ENCODE peak calls at places on chromosomes 16 and 17, in ten cellular contexts. F is RWPE1; K is CD8-positive, alpha-beta T cell; S is breast epithelium; P is NCI-H1436; U is NCI-H2081; R is GM10248; G is activated T-cell treated with anti-CD3 and anti-CD28 coated beads, Interleukin-2, amount 50 U/mL, for 4 hours; Q is H7; L is CD4-positive, alpha-beta T cell. C is an unnamed sample.

GRCh38 chr17:59837362-59838195 is 55.2 kb downstream of the TUBD1 start:
- DNase-seq in F (peak; percentile 86), K (peak; percentile 49), S (peak; percentile 88), P (peak; percentile 90), U (peak; percentile 98), R (peak; percentile 74), G (peak; percentile 59), Q (peak; percentile 59), L (peak; percentile 67), C (peak; percentile 97)

GRCh38 chr16:88530051-88530857 is 39.9 kb upstream of the ZC3H18 start:
- DNase-seq in F (no peak), K (no peak), S (no peak), P (no peak), U (no peak), R (no peak), G (no peak), Q (no peak), L (no peak), C (no peak)

GRCh38 chr17:21379080-21379711 is 3.0 kb downstream of the KCNJ12 start:
- DNase-seq in F (no peak), K (no peak), S (no peak), P (no peak), U (peak; percentile 29), R (no peak), G (no peak), Q (no peak), L (no peak), C (no peak)

GRCh38 chr17:76716834-76717205 is 6.1 kb upstream of the MXRA7 start:
- DNase-seq in F (no peak), K (no peak), S (no peak), P (no peak), U (no peak), R (no peak), G (no peak), Q (no peak), L (no peak), C (no peak)

GRCh38 chr16:11156401-11156800 is 99.6 kb downstream of the SOCS1 start:
- DNase-seq in F (no peak), K (no peak), S (no peak), P (no peak), U (no peak), R (no peak), G (no peak), Q (peak; percentile 47), L (no peak), C (no peak)

GRCh38 chr16:2280461-2280860 is 12.5 kb upstream of the RNPS1 start:
- DNase-seq in F (no peak), K (no peak), S (no peak), P (no peak), U (no peak), R (no peak), G (no peak), Q (peak; percentile 53), L (no peak), C (no peak)

GRCh38 chr16:23015580-23015979 is 133.7 kb downstream of the USP31 start:
- DNase-seq in F (no peak), K (no peak), S (no peak), P (no peak), U (no peak), R (no peak), G (no peak), Q (no peak), L (no peak), C (no peak)

GRCh38 chr16:30434852-30435251 is 5.0 kb upstream of the DCTPP1 start:
- DNase-seq in F (no peak), K (no peak), S (no peak), P (no peak), U (no peak), R (no peak), G (no peak), Q (no peak), L (no peak), C (no peak)

GRCh38 chr17:6099492-6099891 is 29.3 kb downstream of the WSCD1 start:
- DNase-seq in F (no peak), K (no peak), S (no peak), P (no peak), U (no peak), R (no peak), G (no peak), Q (no peak), L (no peak), C (no peak)

GRCh38 chr16:12613131-12613991 is 190.3 kb downstream of the CPPED1 start:
- DNase-seq in F (peak; percentile 63), K (no peak), S (no peak), P (no peak), U (no peak), R (no peak), G (peak; percentile 29), Q (no peak), L (peak; percentile 10), C (peak; percentile 48)

GRCh38 chr16:30896203-30896889 is at the start of gene CTF1:
- DNase-seq in F (peak; percentile 81), K (no peak), S (peak; percentile 82), P (peak; percentile 24), U (no peak), R (no peak), G (no peak), Q (peak; percentile 94), L (no peak), C (no peak)

GRCh38 chr17:73309727-73310555 is 1.9 kb downstream of the CDC42EP4 start:
- DNase-seq in F (no peak), K (no peak), S (no peak), P (no peak), U (peak; percentile 48), R (no peak), G (no peak), Q (peak; percentile 65), L (no peak), C (peak; percentile 30)

GRCh38 chr16:86737083-86737482 is 158.7 kb downstream of the FOXL1 start:
- DNase-seq in F (no peak), K (no peak), S (no peak), P (no peak), U (no peak), R (no peak), G (no peak), Q (no peak), L (no peak), C (no peak)

GRCh38 chr16:29687755-29688154 is 8.8 kb downstream of the QPRT start:
- DNase-seq in F (no peak), K (no peak), S (no peak), P (no peak), U (no peak), R (no peak), G (no peak), Q (no peak), L (no peak), C (no peak)

GRCh38 chr16:23865853-23866252 is 30.1 kb downstream of the PRKCB start:
- DNase-seq in F (no peak), K (no peak), S (no peak), P (peak; percentile 19), U (no peak), R (no peak), G (no peak), Q (peak; percentile 22), L (no peak), C (no peak)

GRCh38 chr16:30755955-30756780 is 5.7 kb downstream of the CFAP119 start:
- DNase-seq in F (no peak), K (no peak), S (no peak), P (no peak), U (no peak), R (no peak), G (no peak), Q (no peak), L (no peak), C (no peak)

GRCh38 chr17:7083592-7083991 is 3.5 kb upstream of the CLEC10A start:
- DNase-seq in F (no peak), K (no peak), S (no peak), P (no peak), U (no peak), R (no peak), G (no peak), Q (no peak), L (no peak), C (no peak)

GRCh38 chr17:50199651-50200446 is 1.6 kb downstream of the COL1A1 start:
- DNase-seq in F (peak; percentile 99), K (peak; percentile 33), S (peak; percentile 95), P (peak; percentile 85), U (peak; percentile 79), R (peak; percentile 84), G (peak; percentile 57), Q (peak; percentile 98), L (peak; percentile 79), C (peak; percentile 65)

GRCh38 chr16:65394306-65394705 is 272.4 kb upstream of the CDH11 start:
- DNase-seq in F (no peak), K (no peak), S (no peak), P (no peak), U (no peak), R (no peak), G (no peak), Q (no peak), L (no peak), C (no peak)

GRCh38 chr16:66099261-66099660 is 267.2 kb upstream of the CDH5 start:
- DNase-seq in F (no peak), K (no peak), S (no peak), P (no peak), U (no peak), R (no peak), G (no peak), Q (no peak), L (no peak), C (no peak)

GRCh38 chr17:56099649-56100048 is 53.6 kb upstream of the ANKFN1 start:
- DNase-seq in F (no peak), K (no peak), S (no peak), P (no peak), U (no peak), R (no peak), G (no peak), Q (no peak), L (no peak), C (no peak)

GRCh38 chr16:70713342-70713741 is 27.5 kb upstream of the MTSS2 start:
- DNase-seq in F (no peak), K (no peak), S (no peak), P (no peak), U (no peak), R (no peak), G (no peak), Q (no peak), L (no peak), C (no peak)

GRCh38 chr17:50547035-50547735 is at the start of gene SPATA20:
- DNase-seq in F (peak; percentile 84), K (peak; percentile 81), S (peak; percentile 93), P (peak; percentile 91), U (peak; percentile 92), R (peak; percentile 92), G (peak; percentile 77), Q (peak; percentile 97), L (peak; percentile 75), C (peak; percentile 95)

GRCh38 chr17:1606352-1606985 is 22.2 kb downstream of the SLC43A2 start:
- DNase-seq in F (no peak), K (no peak), S (no peak), P (no peak), U (no peak), R (peak; percentile 30), G (no peak), Q (peak; percentile 51), L (no peak), C (peak; percentile 64)

GRCh38 chr17:42720996-42721583 is 23.8 kb downstream of the EZH1 start:
- DNase-seq in F (peak; percentile 53), K (no peak), S (no peak), P (peak; percentile 80), U (peak; percentile 83), R (peak; percentile 75), G (no peak), Q (peak; percentile 67), L (peak; percentile 27), C (peak; percentile 80)

GRCh38 chr17:57284984-57285646 is 28.8 kb downstream of the MSI2 start:
- DNase-seq in F (no peak), K (no peak), S (no peak), P (no peak), U (no peak), R (peak; percentile 61), G (no peak), Q (peak; percentile 74), L (no peak), C (peak; percentile 63)